ENCODE peak calls at places on chromosome 14, in ten cellular contexts. W is GM03348; O is cardiac muscle cell; U is AG04450; L is right lobe of liver; I is T-helper 22 cell; Z is stimulated activated CD8-positive, alpha-beta memory T cell treated with anti-CD3 and anti-CD28 coated beads, Interleukin-15, amount 100 ng/mL, for 4 hours; P is MM.1S; V is GM13977; F is anterior cingulate cortex. S is an unnamed sample.

GRCh38 chr14:50342211-50343080 is 30.3 kb downstream of the DMAC2L start:
- DNase-seq in W (peak; percentile 84), O (peak; percentile 43), U (no peak), L (peak; percentile 70), I (no peak), Z (no peak), P (no peak), V (peak; percentile 58), F (peak; percentile 72), S (peak; percentile 84)

GRCh38 chr14:88380405-88380804 is 5.1 kb upstream of the SPATA7 start:
- DNase-seq in W (peak; percentile 15), O (peak; percentile 12), U (no peak), L (no peak), I (no peak), Z (no peak), P (no peak), V (peak; percentile 15), F (no peak), S (peak; percentile 72)

GRCh38 chr14:88765130-88765529 is 27.6 kb downstream of the EML5 start:
- DNase-seq in W (no peak), O (no peak), U (no peak), L (no peak), I (no peak), Z (no peak), P (no peak), V (no peak), F (no peak), S (no peak)

GRCh38 chr14:101200650-101201516 is 297.4 kb upstream of the RTL1 start:
- DNase-seq in W (no peak), O (no peak), U (no peak), L (no peak), I (no peak), Z (no peak), P (no peak), V (no peak), F (no peak), S (no peak)

GRCh38 chr14:79544671-79545070 is 666.6 kb downstream of the DIO2 start:
- DNase-seq in W (peak; percentile 37), O (no peak), U (peak; percentile 33), L (no peak), I (no peak), Z (no peak), P (no peak), V (no peak), F (no peak), S (peak; percentile 86)

GRCh38 chr14:63992858-63993257 is 140.1 kb downstream of the SYNE2 start:
- DNase-seq in W (no peak), O (no peak), U (no peak), L (no peak), I (no peak), Z (no peak), P (no peak), V (no peak), F (no peak), S (no peak)

GRCh38 chr14:72917420-72917819 is 8.8 kb upstream of the DCAF4 start:
- DNase-seq in W (no peak), O (no peak), U (no peak), L (no peak), I (no peak), Z (no peak), P (no peak), V (no peak), F (no peak), S (no peak)

GRCh38 chr14:101784631-101785030 is 23.1 kb downstream of the PPP2R5C start:
- DNase-seq in W (no peak), O (no peak), U (no peak), L (no peak), I (no peak), Z (no peak), P (no peak), V (no peak), F (no peak), S (no peak)

GRCh38 chr14:24857277-24857676 is 192.7 kb downstream of the STXBP6 start:
- DNase-seq in W (no peak), O (no peak), U (no peak), L (no peak), I (no peak), Z (no peak), P (no peak), V (no peak), F (no peak), S (no peak)

GRCh38 chr14:62181591-62181990 is 419.4 kb downstream of the SNAPC1 start:
- DNase-seq in W (no peak), O (no peak), U (no peak), L (no peak), I (no peak), Z (no peak), P (no peak), V (no peak), F (no peak), S (no peak)

GRCh38 chr14:66045572-66046021 is 440.6 kb upstream of the CCDC196 start:
- DNase-seq in W (peak; percentile 40), O (peak; percentile 66), U (no peak), L (no peak), I (no peak), Z (no peak), P (no peak), V (no peak), F (no peak), S (no peak)

GRCh38 chr14:33527023-33527634 is 423.7 kb downstream of the EGLN3 start:
- DNase-seq in W (no peak), O (no peak), U (no peak), L (no peak), I (no peak), Z (no peak), P (no peak), V (no peak), F (no peak), S (no peak)

GRCh38 chr14:104203071-104203425 is 64.7 kb downstream of the KIF26A start:
- DNase-seq in W (no peak), O (no peak), U (no peak), L (no peak), I (no peak), Z (no peak), P (no peak), V (no peak), F (no peak), S (no peak)